ENCODE peak calls at places on chromosomes 7 and 10, in six cellular contexts. One of them, this sample, is unnamed.

GRCh38 chr7:39954694-39955093 is 4.6 kb downstream of the CDK13 start:
- DNase-seq in amniotic stem cell: no peak
- DNase-seq in stimulated activated CD4-positive, alpha-beta T cell treated with anti-CD3 and anti-CD28 coated beads, Interleukin-1b, Interleukin-23, amount 100 ng/mL, for 24 hours: no peak
- DNase-seq in B cell: no peak
- DNase-seq in stimulated activated naive CD4-positive, alpha-beta T cell: no peak
- DNase-seq in esophagus squamous epithelium: no peak
- DNase-seq in this sample: no peak

GRCh38 chr7:31102151-31102972 is 50.3 kb downstream of the ADCYAP1R1 start:
- DNase-seq in amniotic stem cell: no peak
- DNase-seq in stimulated activated CD4-positive, alpha-beta T cell treated with anti-CD3 and anti-CD28 coated beads, Interleukin-1b, Interleukin-23, amount 100 ng/mL, for 24 hours: no peak
- DNase-seq in B cell: no peak
- DNase-seq in stimulated activated naive CD4-positive, alpha-beta T cell: no peak
- DNase-seq in esophagus squamous epithelium: no peak
- DNase-seq in this sample: no peak

GRCh38 chr10:96719850-96720421 is 378 bp downstream of the PIK3AP1 start:
- DNase-seq in amniotic stem cell: no peak
- DNase-seq in stimulated activated CD4-positive, alpha-beta T cell treated with anti-CD3 and anti-CD28 coated beads, Interleukin-1b, Interleukin-23, amount 100 ng/mL, for 24 hours: peak
- DNase-seq in B cell: peak
- DNase-seq in stimulated activated naive CD4-positive, alpha-beta T cell: peak
- DNase-seq in esophagus squamous epithelium: peak
- DNase-seq in this sample: peak

GRCh38 chr10:26653004-26653403 is 44.5 kb upstream of the PDSS1 start:
- DNase-seq in amniotic stem cell: no peak
- DNase-seq in stimulated activated CD4-positive, alpha-beta T cell treated with anti-CD3 and anti-CD28 coated beads, Interleukin-1b, Interleukin-23, amount 100 ng/mL, for 24 hours: no peak
- DNase-seq in B cell: no peak
- DNase-seq in stimulated activated naive CD4-positive, alpha-beta T cell: no peak
- DNase-seq in esophagus squamous epithelium: no peak
- DNase-seq in this sample: no peak

GRCh38 chr10:78000206-78000605 is 29.1 kb downstream of the POLR3A start:
- DNase-seq in amniotic stem cell: no peak
- DNase-seq in stimulated activated CD4-positive, alpha-beta T cell treated with anti-CD3 and anti-CD28 coated beads, Interleukin-1b, Interleukin-23, amount 100 ng/mL, for 24 hours: no peak
- DNase-seq in B cell: no peak
- DNase-seq in stimulated activated naive CD4-positive, alpha-beta T cell: no peak
- DNase-seq in esophagus squamous epithelium: no peak
- DNase-seq in this sample: no peak

GRCh38 chr10:114801411-114801813 is 20.2 kb upstream of the FHIP2A start:
- DNase-seq in amniotic stem cell: no peak
- DNase-seq in stimulated activated CD4-positive, alpha-beta T cell treated with anti-CD3 and anti-CD28 coated beads, Interleukin-1b, Interleukin-23, amount 100 ng/mL, for 24 hours: no peak
- DNase-seq in B cell: no peak
- DNase-seq in stimulated activated naive CD4-positive, alpha-beta T cell: no peak
- DNase-seq in esophagus squamous epithelium: no peak
- DNase-seq in this sample: no peak

GRCh38 chr10:91051834-91052233 is 130.9 kb upstream of the ANKRD1 start:
- DNase-seq in amniotic stem cell: no peak
- DNase-seq in stimulated activated CD4-positive, alpha-beta T cell treated with anti-CD3 and anti-CD28 coated beads, Interleukin-1b, Interleukin-23, amount 100 ng/mL, for 24 hours: no peak
- DNase-seq in B cell: no peak
- DNase-seq in stimulated activated naive CD4-positive, alpha-beta T cell: no peak
- DNase-seq in esophagus squamous epithelium: no peak
- DNase-seq in this sample: no peak

GRCh38 chr10:15046626-15047025 is 2.9 kb downstream of the OLAH start:
- DNase-seq in amniotic stem cell: no peak
- DNase-seq in stimulated activated CD4-positive, alpha-beta T cell treated with anti-CD3 and anti-CD28 coated beads, Interleukin-1b, Interleukin-23, amount 100 ng/mL, for 24 hours: no peak
- DNase-seq in B cell: no peak
- DNase-seq in stimulated activated naive CD4-positive, alpha-beta T cell: no peak
- DNase-seq in esophagus squamous epithelium: no peak
- DNase-seq in this sample: peak

GRCh38 chr7:23246540-23246939 is at the start of gene GPNMB:
- DNase-seq in amniotic stem cell: peak
- DNase-seq in stimulated activated CD4-positive, alpha-beta T cell treated with anti-CD3 and anti-CD28 coated beads, Interleukin-1b, Interleukin-23, amount 100 ng/mL, for 24 hours: no peak
- DNase-seq in B cell: no peak
- DNase-seq in stimulated activated naive CD4-positive, alpha-beta T cell: no peak
- DNase-seq in esophagus squamous epithelium: no peak
- DNase-seq in this sample: peak

GRCh38 chr10:29897999-29898716 is 161.2 kb downstream of the JCAD start:
- DNase-seq in amniotic stem cell: no peak
- DNase-seq in stimulated activated CD4-positive, alpha-beta T cell treated with anti-CD3 and anti-CD28 coated beads, Interleukin-1b, Interleukin-23, amount 100 ng/mL, for 24 hours: no peak
- DNase-seq in B cell: no peak
- DNase-seq in stimulated activated naive CD4-positive, alpha-beta T cell: no peak
- DNase-seq in esophagus squamous epithelium: no peak
- DNase-seq in this sample: no peak

GRCh38 chr10:77792155-77792554 is 134.4 kb downstream of the DLG5 start:
- DNase-seq in amniotic stem cell: no peak
- DNase-seq in stimulated activated CD4-positive, alpha-beta T cell treated with anti-CD3 and anti-CD28 coated beads, Interleukin-1b, Interleukin-23, amount 100 ng/mL, for 24 hours: no peak
- DNase-seq in B cell: no peak
- DNase-seq in stimulated activated naive CD4-positive, alpha-beta T cell: no peak
- DNase-seq in esophagus squamous epithelium: no peak
- DNase-seq in this sample: no peak

GRCh38 chr10:104099941-104100340 is 14.3 kb upstream of the COL17A1 start:
- DNase-seq in amniotic stem cell: no peak
- DNase-seq in stimulated activated CD4-positive, alpha-beta T cell treated with anti-CD3 and anti-CD28 coated beads, Interleukin-1b, Interleukin-23, amount 100 ng/mL, for 24 hours: no peak
- DNase-seq in B cell: no peak
- DNase-seq in stimulated activated naive CD4-positive, alpha-beta T cell: no peak
- DNase-seq in esophagus squamous epithelium: no peak
- DNase-seq in this sample: no peak

GRCh38 chr7:100965723-100966541 is 3.4 kb upstream of the MUC12 start:
- DNase-seq in amniotic stem cell: no peak
- DNase-seq in stimulated activated CD4-positive, alpha-beta T cell treated with anti-CD3 and anti-CD28 coated beads, Interleukin-1b, Interleukin-23, amount 100 ng/mL, for 24 hours: peak
- DNase-seq in B cell: peak
- DNase-seq in stimulated activated naive CD4-positive, alpha-beta T cell: no peak
- DNase-seq in esophagus squamous epithelium: no peak
- DNase-seq in this sample: peak

GRCh38 chr7:126001344-126001743 is 1071.7 kb upstream of the POT1 start:
- DNase-seq in amniotic stem cell: no peak
- DNase-seq in stimulated activated CD4-positive, alpha-beta T cell treated with anti-CD3 and anti-CD28 coated beads, Interleukin-1b, Interleukin-23, amount 100 ng/mL, for 24 hours: no peak
- DNase-seq in B cell: no peak
- DNase-seq in stimulated activated naive CD4-positive, alpha-beta T cell: no peak
- DNase-seq in esophagus squamous epithelium: no peak
- DNase-seq in this sample: no peak

GRCh38 chr7:101781384-101781783 is 36.0 kb upstream of the CUX1 start:
- DNase-seq in amniotic stem cell: no peak
- DNase-seq in stimulated activated CD4-positive, alpha-beta T cell treated with anti-CD3 and anti-CD28 coated beads, Interleukin-1b, Interleukin-23, amount 100 ng/mL, for 24 hours: no peak
- DNase-seq in B cell: no peak
- DNase-seq in stimulated activated naive CD4-positive, alpha-beta T cell: no peak
- DNase-seq in esophagus squamous epithelium: no peak
- DNase-seq in this sample: peak

GRCh38 chr10:102627446-102628293 is 16.6 kb upstream of the TRIM8 start:
- DNase-seq in amniotic stem cell: peak
- DNase-seq in stimulated activated CD4-positive, alpha-beta T cell treated with anti-CD3 and anti-CD28 coated beads, Interleukin-1b, Interleukin-23, amount 100 ng/mL, for 24 hours: no peak
- DNase-seq in B cell: no peak
- DNase-seq in stimulated activated naive CD4-positive, alpha-beta T cell: no peak
- DNase-seq in esophagus squamous epithelium: no peak
- DNase-seq in this sample: peak

GRCh38 chr7:127859330-127859729 is 171.9 kb downstream of the LRRC4 start:
- DNase-seq in amniotic stem cell: no peak
- DNase-seq in stimulated activated CD4-positive, alpha-beta T cell treated with anti-CD3 and anti-CD28 coated beads, Interleukin-1b, Interleukin-23, amount 100 ng/mL, for 24 hours: no peak
- DNase-seq in B cell: no peak
- DNase-seq in stimulated activated naive CD4-positive, alpha-beta T cell: no peak
- DNase-seq in esophagus squamous epithelium: no peak
- DNase-seq in this sample: no peak

GRCh38 chr10:44326474-44327030 is 58.3 kb downstream of the CXCL12 start:
- DNase-seq in amniotic stem cell: no peak
- DNase-seq in stimulated activated CD4-positive, alpha-beta T cell treated with anti-CD3 and anti-CD28 coated beads, Interleukin-1b, Interleukin-23, amount 100 ng/mL, for 24 hours: no peak
- DNase-seq in B cell: no peak
- DNase-seq in stimulated activated naive CD4-positive, alpha-beta T cell: no peak
- DNase-seq in esophagus squamous epithelium: no peak
- DNase-seq in this sample: no peak

GRCh38 chr10:35739998-35740397 is 97.9 kb upstream of the FZD8 start:
- DNase-seq in amniotic stem cell: no peak
- DNase-seq in stimulated activated CD4-positive, alpha-beta T cell treated with anti-CD3 and anti-CD28 coated beads, Interleukin-1b, Interleukin-23, amount 100 ng/mL, for 24 hours: no peak
- DNase-seq in B cell: no peak
- DNase-seq in stimulated activated naive CD4-positive, alpha-beta T cell: no peak
- DNase-seq in esophagus squamous epithelium: no peak
- DNase-seq in this sample: no peak

GRCh38 chr10:101830322-101831168 is 12.3 kb upstream of the OGA start:
- DNase-seq in amniotic stem cell: peak
- DNase-seq in stimulated activated CD4-positive, alpha-beta T cell treated with anti-CD3 and anti-CD28 coated beads, Interleukin-1b, Interleukin-23, amount 100 ng/mL, for 24 hours: peak
- DNase-seq in B cell: peak
- DNase-seq in stimulated activated naive CD4-positive, alpha-beta T cell: peak
- DNase-seq in esophagus squamous epithelium: peak
- DNase-seq in this sample: peak

GRCh38 chr7:134602921-134603394 is 43.7 kb upstream of the BPGM start:
- DNase-seq in amniotic stem cell: no peak
- DNase-seq in stimulated activated CD4-positive, alpha-beta T cell treated with anti-CD3 and anti-CD28 coated beads, Interleukin-1b, Interleukin-23, amount 100 ng/mL, for 24 hours: no peak
- DNase-seq in B cell: no peak
- DNase-seq in stimulated activated naive CD4-positive, alpha-beta T cell: no peak
- DNase-seq in esophagus squamous epithelium: no peak
- DNase-seq in this sample: no peak

GRCh38 chr7:66679633-66679980 is 50.9 kb downstream of the KCTD7 start:
- DNase-seq in amniotic stem cell: no peak
- DNase-seq in stimulated activated CD4-positive, alpha-beta T cell treated with anti-CD3 and anti-CD28 coated beads, Interleukin-1b, Interleukin-23, amount 100 ng/mL, for 24 hours: no peak
- DNase-seq in B cell: no peak
- DNase-seq in stimulated activated naive CD4-positive, alpha-beta T cell: no peak
- DNase-seq in esophagus squamous epithelium: no peak
- DNase-seq in this sample: no peak

This sample was measured in left kidney.